ENCODE peak calls at places on chromosomes 16 and 17, in six cellular contexts. C is trophoblast cell, K is upper lobe of right lung, S is dorsolateral prefrontal cortex, X is adrenal gland, A is IMR-90. D is an unnamed sample.

GRCh38 chr17:82217530-82218204 is 5.0 kb upstream of the CCDC57 start:
- DNase-seq in C (peak), K (peak), X (peak), S (no peak), A (peak), D (no peak)

GRCh38 chr16:3696425-3697218 is 20.7 kb downstream of the TRAP1 start:
- DNase-seq in C (peak), K (no peak), A (peak), S (no peak), X (no peak), D (no peak)

GRCh38 chr17:9763643-9764042 is 27.7 kb downstream of the DHRS7C start:
- DNase-seq in K (no peak), A (no peak), C (peak), X (no peak), S (no peak), D (no peak)

GRCh38 chr16:17347624-17348023 is 123.1 kb downstream of the XYLT1 start:
- DNase-seq in C (no peak), A (no peak), S (no peak), K (no peak), X (no peak), D (no peak)

GRCh38 chr17:68456529-68457167 is 648 bp downstream of the WIPI1 start:
- DNase-seq in S (peak), K (peak), A (peak), X (peak), C (peak), D (peak)

GRCh38 chr17:82702161-82702932 is 3.8 kb upstream of the RAB40B start:
- DNase-seq in K (no peak), A (no peak), S (peak), X (no peak), C (peak), D (no peak)

GRCh38 chr17:8995711-8996110 is 25.6 kb upstream of the NTN1 start:
- DNase-seq in K (no peak), C (peak), X (no peak), A (no peak), S (no peak), D (no peak)

GRCh38 chr16:67437513-67437912 is 6.6 kb downstream of the HSD11B2 start:
- DNase-seq in C (no peak), S (no peak), K (no peak), A (no peak), X (no peak), D (no peak)

GRCh38 chr16:620700-621525 is 9.9 kb upstream of the WFIKKN1 start:
- DNase-seq in C (peak), S (no peak), K (no peak), A (no peak), X (no peak), D (peak)

GRCh38 chr16:27195068-27195741 is 8.1 kb upstream of the KDM8 start:
- DNase-seq in X (no peak), C (peak), S (no peak), A (no peak), K (no peak), D (no peak)

GRCh38 chr16:57324649-57325223 is 33.8 kb upstream of the CCL22 start:
- DNase-seq in A (no peak), X (no peak), S (no peak), K (no peak), C (no peak), D (no peak)

GRCh38 chr16:67040906-67041305 is 12.0 kb downstream of the CBFB start:
- DNase-seq in C (no peak), X (no peak), A (peak), K (no peak), S (no peak), D (no peak)

GRCh38 chr16:117381-118365 is 20.8 kb downstream of the NPRL3 start:
- DNase-seq in X (peak), A (peak), K (peak), S (no peak), C (peak), D (no peak)

GRCh38 chr16:84931506-84931905 is 79.8 kb downstream of the ZDHHC7 start:
- DNase-seq in C (no peak), K (no peak), A (peak), S (no peak), X (no peak), D (no peak)

GRCh38 chr17:11240841-11241610 is at the start of gene SHISA6:
- DNase-seq in C (no peak), A (no peak), S (no peak), X (no peak), K (no peak), D (no peak)

GRCh38 chr17:54347495-54347894 is 524.8 kb downstream of the KIF2B start:
- DNase-seq in A (no peak), C (no peak), S (no peak), X (no peak), K (no peak), D (no peak)

GRCh38 chr17:28949185-28950016 is 1.9 kb downstream of the PHF12 start:
- DNase-seq in K (peak), S (no peak), A (no peak), C (peak), X (peak), D (peak)

GRCh38 chr17:75524971-75525805 is at the start of gene LLGL2:
- DNase-seq in S (no peak), A (peak), K (peak), X (peak), C (peak), D (peak)

GRCh38 chr16:54936979-54937672 is 6.5 kb downstream of the IRX5 start:
- DNase-seq in S (no peak), K (peak), C (no peak), X (no peak), A (no peak), D (peak)

GRCh38 chr16:58121132-58121531 is 8.0 kb downstream of the CFAP20 start:
- DNase-seq in S (no peak), A (no peak), K (no peak), X (no peak), C (no peak), D (no peak)

GRCh38 chr17:35088911-35089845 is 25.7 kb upstream of the RFFL start:
- DNase-seq in A (peak), C (peak), K (peak), S (peak), X (peak), D (peak)

GRCh38 chr17:45700171-45701090 is 83.7 kb upstream of the CRHR1 start:
- DNase-seq in X (no peak), C (no peak), S (no peak), A (no peak), K (no peak), D (no peak)
- H3K27ac ChIP-seq in X (no peak), C (no peak), S (no peak), A (no peak), K (no peak), D (no peak)

GRCh38 chr16:12120331-12120981 is 143.9 kb downstream of the SNX29 start:
- DNase-seq in A (peak), S (no peak), K (peak), X (peak), C (no peak), D (no peak)
- H3K27ac ChIP-seq in A (no peak), S (peak), K (no peak), X (peak), C (no peak), D (no peak)

GRCh38 chr17:44591223-44591622 is 33.9 kb downstream of the FZD2 start:
- DNase-seq in S (no peak), C (no peak), K (no peak), A (peak), X (no peak), D (no peak)

GRCh38 chr17:44584498-44584897 is 27.2 kb downstream of the FZD2 start:
- DNase-seq in S (no peak), C (no peak), K (no peak), X (no peak), A (no peak), D (no peak)

GRCh38 chr17:44585315-44585714 is 28.0 kb downstream of the FZD2 start:
- DNase-seq in C (peak), K (no peak), S (no peak), A (no peak), X (no peak), D (no peak)

GRCh38 chr17:44589316-44590071 is 32.2 kb downstream of the FZD2 start:
- DNase-seq in A (peak), K (no peak), X (no peak), C (no peak), S (no peak), D (no peak)

DNA sequence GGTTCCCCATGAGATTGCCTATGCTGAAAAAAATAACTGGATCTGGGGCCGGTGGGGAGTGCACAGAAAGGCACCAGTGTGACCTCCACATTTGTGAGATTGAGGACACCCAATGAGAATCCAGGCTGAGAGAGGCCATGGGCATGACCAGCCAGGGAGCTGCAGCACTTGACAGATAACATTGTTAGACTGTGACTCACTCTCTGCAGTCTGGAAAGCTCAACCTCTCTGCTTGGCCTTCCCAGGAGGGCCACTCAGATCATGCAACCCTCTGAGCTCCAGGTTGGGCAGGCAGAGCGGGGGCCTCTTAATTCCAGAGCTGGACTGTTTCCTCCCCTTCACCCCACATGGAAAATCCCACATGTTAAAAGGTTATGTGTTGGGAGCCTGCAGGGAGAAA is 30.1 kb downstream of the FZD2 start:
- DNase-seq in X (peak), A (peak), C (peak), K (peak), S (no peak), D (no peak)
- H3K27ac ChIP-seq in X (no peak), A (peak), C (peak), K (peak), S (no peak), D (no peak)

DNA sequence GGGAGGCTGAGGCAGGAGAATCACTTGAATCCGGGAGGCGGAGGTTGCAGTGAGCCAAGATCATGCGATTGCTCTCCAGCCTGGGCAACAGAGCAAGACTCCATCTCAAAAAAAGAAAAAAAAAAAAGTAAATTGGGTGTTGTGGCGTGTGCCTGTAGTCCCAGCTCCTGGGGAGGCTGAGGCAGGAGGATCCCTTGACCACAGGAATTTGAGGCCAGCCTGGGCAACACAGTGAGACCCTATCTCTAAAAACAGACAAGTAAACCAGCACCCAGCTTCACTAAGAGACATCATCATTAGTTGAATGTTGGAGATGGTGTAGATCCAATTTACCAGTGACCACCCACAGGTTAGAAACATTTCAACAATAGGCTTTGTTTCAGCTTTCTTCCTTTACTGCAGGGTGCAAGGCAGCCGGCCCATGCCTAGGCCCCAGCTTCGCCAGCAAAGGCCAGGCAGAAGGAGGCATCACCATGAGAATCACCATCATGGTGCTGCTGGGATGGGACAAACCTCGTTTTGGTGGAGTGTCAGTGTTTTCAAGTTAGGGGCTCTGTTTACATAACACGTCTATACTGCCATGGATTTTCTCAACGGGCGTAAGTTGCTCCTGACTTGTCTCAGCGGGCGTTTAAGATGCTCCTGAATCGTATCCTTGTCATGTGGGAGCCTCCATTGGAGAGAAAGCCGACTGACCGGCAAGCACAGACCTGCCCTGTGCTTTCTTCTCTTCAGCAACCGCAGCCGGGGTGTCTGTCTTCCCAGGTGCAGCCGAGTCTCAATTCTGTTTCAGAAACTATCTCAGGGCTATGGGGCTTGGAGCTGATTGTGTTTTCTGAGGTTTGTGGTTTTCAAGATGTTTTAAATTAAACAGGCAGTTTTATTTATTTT is 7.3 kb downstream of the TCF25 start:
- DNase-seq in C (no peak), K (no peak), X (no peak), A (no peak), S (no peak), D (no peak)
- H3K27ac ChIP-seq in C (no peak), K (no peak), X (no peak), A (no peak), S (no peak), D (no peak)

D was measured in substantia nigra.